ENCODE peak calls at places on chromosomes 4 and X, in seven cellular contexts. L is amygdala; O is KG1; H is natural killer cell; F is T-helper 1 cell; E is activated gamma-delta T cell treated with anti-CD3 and anti-CD28 coated beads, Interleukin-2, amount 50 U/mL, for 16 hours; N is thoracic aorta. Y is an unnamed sample.
A peak's percentile ranks its signal among the peaks of the same experiment; 100 is the strongest.

GRCh38 chr4:17336524-17336941 is 175.4 kb downstream of the QDPR start:
- DNase-seq in L (no peak), O (no peak), H (no peak), F (peak; percentile 60), E (peak; percentile 65), N (no peak), Y (peak; percentile 64)

GRCh38 chr4:43242611-43243010 is 350.1 kb downstream of the GRXCR1 start:
- DNase-seq in L (no peak), O (no peak), H (no peak), F (no peak), E (no peak), N (no peak), Y (no peak)

GRCh38 chr4:123481034-123481433 is 84.4 kb downstream of the SPRY1 start:
- DNase-seq in L (no peak), O (no peak), H (no peak), F (no peak), E (no peak), N (no peak), Y (no peak)

GRCh38 chr4:151304755-151305154 is 20.6 kb downstream of the SH3D19 start:
- DNase-seq in L (no peak), O (no peak), H (no peak), F (no peak), E (no peak), N (no peak), Y (no peak)

GRCh38 chr4:147286846-147287587 is 193.9 kb upstream of the EDNRA start:
- DNase-seq in L (no peak), O (no peak), H (no peak), F (no peak), E (no peak), N (no peak), Y (no peak)

GRCh38 chr4:32073542-32073941 is 1353.4 kb downstream of the PCDH7 start:
- DNase-seq in L (no peak), O (no peak), H (no peak), F (no peak), E (no peak), N (no peak), Y (no peak)

GRCh38 chrX:15769300-15769954 is 20.9 kb upstream of the ZRSR2 start:
- DNase-seq in L (no peak), O (no peak), H (no peak), F (no peak), E (no peak), N (no peak), Y (no peak)

GRCh38 chr4:88585908-88586307 is 6.4 kb upstream of the HERC3 start:
- DNase-seq in L (no peak), O (no peak), H (no peak), F (no peak), E (no peak), N (no peak), Y (no peak)

GRCh38 chrX:22063284-22063683 is 31.2 kb downstream of the PHEX start:
- DNase-seq in L (no peak), O (no peak), H (no peak), F (no peak), E (no peak), N (no peak), Y (peak; percentile 10)

GRCh38 chrX:111823068-111823467 is 52.9 kb upstream of the TRPC5OS start:
- DNase-seq in L (no peak), O (no peak), H (no peak), F (no peak), E (no peak), N (no peak), Y (no peak)

GRCh38 chr4:139767168-139767567 is 101.5 kb downstream of the MGST2 start:
- DNase-seq in L (no peak), O (no peak), H (no peak), F (no peak), E (no peak), N (no peak), Y (no peak)

GRCh38 chr4:123361195-123361861 is 35.3 kb upstream of the SPRY1 start:
- DNase-seq in L (no peak), O (no peak), H (no peak), F (no peak), E (no peak), N (peak; percentile 17), Y (no peak)

GRCh38 chrX:57074458-57074857 is 46.9 kb downstream of the SPIN2B start:
- DNase-seq in L (no peak), O (no peak), H (no peak), F (no peak), E (no peak), N (no peak), Y (no peak)

GRCh38 chrX:819684-820083 is 189.1 kb downstream of the SHOX start:
- DNase-seq in L (no peak), O (no peak), H (no peak), F (no peak), E (no peak), N (no peak), Y (no peak)

GRCh38 chrX:16851421-16851820 is 18.7 kb downstream of the RBBP7 start:
- DNase-seq in L (no peak), O (no peak), H (no peak), F (no peak), E (no peak), N (no peak), Y (no peak)

GRCh38 chr4:3062466-3062865 is 11.9 kb downstream of the HTT-AS start:
- DNase-seq in L (no peak), O (no peak), H (no peak), F (no peak), E (no peak), N (no peak), Y (no peak)

GRCh38 chr4:6270691-6271121 is 1.1 kb downstream of the WFS1 start:
- DNase-seq in L (no peak), O (no peak), H (no peak), F (no peak), E (no peak), N (no peak), Y (no peak)

GRCh38 chr4:70759627-70760026 is 37.9 kb downstream of the RUFY3 start:
- DNase-seq in L (no peak), O (no peak), H (no peak), F (no peak), E (no peak), N (no peak), Y (no peak)

GRCh38 chr4:26746742-26747351 is 113.8 kb upstream of the STIM2 start:
- DNase-seq in L (no peak), O (no peak), H (no peak), F (no peak), E (no peak), N (no peak), Y (no peak)

GRCh38 chrX:47752685-47753084 is 84.0 kb upstream of the ZNF81 start:
- DNase-seq in L (no peak), O (no peak), H (no peak), F (no peak), E (no peak), N (no peak), Y (no peak)

GRCh38 chr4:128385683-128386304 is 98.2 kb upstream of the PGRMC2 start:
- DNase-seq in L (no peak), O (no peak), H (no peak), F (no peak), E (no peak), N (no peak), Y (no peak)

GRCh38 chrX:41906515-41907165 is 16.7 kb downstream of the CASK start:
- DNase-seq in L (no peak), O (no peak), H (no peak), F (no peak), E (no peak), N (no peak), Y (no peak)

GRCh38 chrX:44175455-44175854 is 168.0 kb downstream of the EFHC2 start:
- DNase-seq in L (no peak), O (no peak), H (no peak), F (no peak), E (no peak), N (no peak), Y (no peak)

GRCh38 chr4:151484396-151485102 is 75.6 kb downstream of the FHIP1A start:
- DNase-seq in L (no peak), O (no peak), H (no peak), F (no peak), E (no peak), N (no peak), Y (no peak)

GRCh38 chr4:186946682-186947294 is 223.1 kb upstream of the FAT1 start:
- DNase-seq in L (no peak), O (no peak), H (no peak), F (no peak), E (no peak), N (no peak), Y (no peak)

GRCh38 chr4:61273237-61273636 is 73.1 kb downstream of the ADGRL3 start:
- DNase-seq in L (no peak), O (peak; percentile 24), H (no peak), F (no peak), E (no peak), N (no peak), Y (no peak)

GRCh38 chr4:52201705-52202104 is 150.6 kb downstream of the SPATA18 start:
- DNase-seq in L (no peak), O (no peak), H (no peak), F (no peak), E (no peak), N (no peak), Y (no peak)

GRCh38 chr4:166153539-166153938 is 280.5 kb downstream of the TLL1 start:
- DNase-seq in L (no peak), O (no peak), H (no peak), F (no peak), E (no peak), N (no peak), Y (no peak)

GRCh38 chr4:3329887-3330286 is 37.1 kb downstream of the RGS12 start:
- DNase-seq in L (no peak), O (no peak), H (no peak), F (no peak), E (no peak), N (no peak), Y (no peak)

GRCh38 chr4:165294907-165295306 is 32.6 kb upstream of the MSMO1 start:
- DNase-seq in L (no peak), O (no peak), H (no peak), F (peak; percentile 5), E (no peak), N (no peak), Y (no peak)

Y was measured in naive thymus-derived CD8-positive, alpha-beta T cell.